ENCODE peak calls at places on chromosomes 12 and 14, in four cellular contexts. J, P, I and Z are unnamed samples.

GRCh38 chr14:102781063-102781462 is 3.8 kb downstream of the TRAF3 start:
- DNase-seq in J (no peak), P (no peak), I (no peak), Z (no peak)

GRCh38 chr14:62934439-62934838 is 110.8 kb downstream of the KCNH5 start:
- DNase-seq in J (no peak), P (no peak), I (peak; percentile 61), Z (no peak)

GRCh38 chr12:15044461-15044860 is 71.6 kb downstream of the PDE6H start:
- DNase-seq in J (no peak), P (no peak), I (no peak), Z (peak; percentile 28)

GRCh38 chr14:58639842-58640484 is 2.2 kb downstream of the DACT1 start:
- DNase-seq in J (peak; percentile 69), P (no peak), I (peak; percentile 68), Z (peak; percentile 64)

GRCh38 chr12:104957388-104958008 is 592 bp downstream of the SLC41A2 start:
- DNase-seq in J (no peak), P (peak; percentile 52), I (no peak), Z (no peak)

GRCh38 chr14:21003788-21004346 is 4.8 kb downstream of the SLC39A2 start:
- DNase-seq in J (no peak), P (no peak), I (no peak), Z (no peak)

GRCh38 chr12:79834712-79835376 is 100.1 kb downstream of the PPP1R12A start:
- DNase-seq in J (no peak), P (no peak), I (no peak), Z (no peak)

GRCh38 chr12:76685246-76685678 is 78.7 kb upstream of the ZDHHC17 start:
- DNase-seq in J (no peak), P (no peak), I (peak; percentile 56), Z (peak; percentile 34)

GRCh38 chr12:77382096-77382742 is 316.9 kb upstream of the E2F7 start:
- DNase-seq in J (no peak), P (no peak), I (no peak), Z (no peak)

GRCh38 chr14:57085801-57086200 is 182.9 kb downstream of the EXOC5 start:
- DNase-seq in J (no peak), P (no peak), I (no peak), Z (peak; percentile 59)

GRCh38 chr12:108602209-108602705 is 4.4 kb upstream of the TMEM119 start:
- DNase-seq in J (no peak), P (no peak), I (no peak), Z (no peak)

GRCh38 chr12:712172-712863 is 40.1 kb upstream of the WNK1 start:
- DNase-seq in J (no peak), P (no peak), I (no peak), Z (no peak)

GRCh38 chr14:68039593-68039992 is 220.0 kb downstream of the RAD51B start:
- DNase-seq in J (no peak), P (no peak), I (no peak), Z (no peak)

GRCh38 chr12:86137936-86138335 is 118.3 kb downstream of the MGAT4C start:
- DNase-seq in J (no peak), P (no peak), I (no peak), Z (no peak)

GRCh38 chr12:11706509-11707331 is 57.2 kb downstream of the ETV6 start:
- DNase-seq in J (no peak), P (no peak), I (no peak), Z (no peak)

GRCh38 chr14:74478996-74479635 is 14.0 kb downstream of the NPC2 start:
- DNase-seq in J (no peak), P (no peak), I (peak; percentile 73), Z (no peak)

GRCh38 chr12:21065845-21066244 is 65.1 kb upstream of the SLCO1B1 start:
- DNase-seq in J (no peak), P (no peak), I (peak; percentile 4), Z (peak; percentile 18)

GRCh38 chr12:109582636-109583035 is 9.0 kb downstream of the MVK start:
- DNase-seq in J (no peak), P (no peak), I (peak; percentile 31), Z (no peak)

GRCh38 chr14:96166475-96167223 is 38.0 kb upstream of the BDKRB2 start:
- DNase-seq in J (no peak), P (no peak), I (no peak), Z (no peak)

GRCh38 chr14:77870646-77871045 is 70.7 kb downstream of the ADCK1 start:
- DNase-seq in J (no peak), P (no peak), I (no peak), Z (no peak)

GRCh38 chr12:56836317-56836716 is 73.2 kb downstream of the HSD17B6 start:
- DNase-seq in J (peak; percentile 25), P (no peak), I (no peak), Z (no peak)

GRCh38 chr12:44314007-44314500 is 478.2 kb downstream of the TMEM117 start:
- DNase-seq in J (no peak), P (no peak), I (no peak), Z (no peak)

GRCh38 chr12:104935892-104936291 is 22.2 kb downstream of the SLC41A2 start:
- DNase-seq in J (no peak), P (no peak), I (no peak), Z (no peak)

GRCh38 chr12:79452906-79453305 is 237.9 kb downstream of the PAWR start:
- DNase-seq in J (no peak), P (no peak), I (no peak), Z (no peak)

GRCh38 chr14:91286530-91286937 is 42.0 kb upstream of the GPR68 start:
- DNase-seq in J (peak; percentile 71), P (peak; percentile 82), I (peak; percentile 83), Z (peak; percentile 87)

GRCh38 chr14:32932921-32933622 is 5.6 kb upstream of the NPAS3 start:
- DNase-seq in J (no peak), P (no peak), I (peak; percentile 67), Z (no peak)

GRCh38 chr12:101697197-101697929 is at the start of gene CHPT1:
- DNase-seq in J (peak; percentile 58), P (peak; percentile 82), I (peak; percentile 87), Z (peak; percentile 84)

GRCh38 chr12:109815874-109816617 is 17.2 kb downstream of the TRPV4 start:
- DNase-seq in J (no peak), P (no peak), I (no peak), Z (no peak)

GRCh38 chr12:14853966-14854365 is 10.6 kb upstream of the ART4 start:
- DNase-seq in J (peak; percentile 24), P (no peak), I (no peak), Z (peak; percentile 71)

GRCh38 chr12:120584343-120585149 is 3.3 kb upstream of the POP5 start:
- DNase-seq in J (peak; percentile 34), P (peak; percentile 75), I (peak; percentile 88), Z (peak; percentile 60)

GRCh38 chr12:17572250-17572649 is 517.7 kb downstream of the RERGL start:
- DNase-seq in J (no peak), P (no peak), I (no peak), Z (no peak)

GRCh38 chr14:52802597-52802996 is 11.2 kb upstream of the GNPNAT1 start:
- DNase-seq in J (no peak), P (no peak), I (no peak), Z (no peak)

GRCh38 chr14:21978184-21978998 is 304.8 kb upstream of the OR4E1 start:
- DNase-seq in J (no peak), P (peak; percentile 39), I (peak; percentile 75), Z (peak; percentile 77)

GRCh38 chr14:22539831-22540230 is 49.2 kb downstream of the DAD1 start:
- DNase-seq in J (no peak), P (no peak), I (no peak), Z (no peak)

GRCh38 chr12:93563807-93564538 is 8.5 kb upstream of the SOCS2 start:
- DNase-seq in J (no peak), P (peak; percentile 80), I (peak; percentile 22), Z (no peak)

GRCh38 chr14:58749066-58749669 is 111.4 kb downstream of the DACT1 start:
- DNase-seq in J (no peak), P (peak; percentile 51), I (no peak), Z (no peak)

GRCh38 chr12:22437031-22437806 is 102.7 kb upstream of the ST8SIA1 start:
- DNase-seq in J (no peak), P (no peak), I (peak; percentile 16), Z (no peak)

GRCh38 chr14:86038401-86038985 is 508.5 kb downstream of the FLRT2 start:
- DNase-seq in J (no peak), P (peak; percentile 48), I (peak; percentile 55), Z (peak; percentile 63)

GRCh38 chr12:27424631-27425230 is 21.8 kb upstream of the SMCO2 start:
- DNase-seq in J (peak; percentile 47), P (no peak), I (peak; percentile 41), Z (peak; percentile 56)

GRCh38 chr14:24238123-24238522 is 4.3 kb downstream of the TINF2 start:
- DNase-seq in J (no peak), P (no peak), I (no peak), Z (no peak)

GRCh38 chr14:24235804-24236688 is 3.3 kb downstream of the GMPR2 start:
- DNase-seq in J (no peak), P (no peak), I (no peak), Z (no peak)

GRCh38 chr14:24238527-24239037 is 3.8 kb downstream of the TINF2 start:
- DNase-seq in J (no peak), P (no peak), I (no peak), Z (no peak)

GRCh38 chr14:24237463-24237955 is 4.8 kb downstream of the GMPR2 start:
- DNase-seq in J (no peak), P (no peak), I (no peak), Z (no peak)

DNA sequence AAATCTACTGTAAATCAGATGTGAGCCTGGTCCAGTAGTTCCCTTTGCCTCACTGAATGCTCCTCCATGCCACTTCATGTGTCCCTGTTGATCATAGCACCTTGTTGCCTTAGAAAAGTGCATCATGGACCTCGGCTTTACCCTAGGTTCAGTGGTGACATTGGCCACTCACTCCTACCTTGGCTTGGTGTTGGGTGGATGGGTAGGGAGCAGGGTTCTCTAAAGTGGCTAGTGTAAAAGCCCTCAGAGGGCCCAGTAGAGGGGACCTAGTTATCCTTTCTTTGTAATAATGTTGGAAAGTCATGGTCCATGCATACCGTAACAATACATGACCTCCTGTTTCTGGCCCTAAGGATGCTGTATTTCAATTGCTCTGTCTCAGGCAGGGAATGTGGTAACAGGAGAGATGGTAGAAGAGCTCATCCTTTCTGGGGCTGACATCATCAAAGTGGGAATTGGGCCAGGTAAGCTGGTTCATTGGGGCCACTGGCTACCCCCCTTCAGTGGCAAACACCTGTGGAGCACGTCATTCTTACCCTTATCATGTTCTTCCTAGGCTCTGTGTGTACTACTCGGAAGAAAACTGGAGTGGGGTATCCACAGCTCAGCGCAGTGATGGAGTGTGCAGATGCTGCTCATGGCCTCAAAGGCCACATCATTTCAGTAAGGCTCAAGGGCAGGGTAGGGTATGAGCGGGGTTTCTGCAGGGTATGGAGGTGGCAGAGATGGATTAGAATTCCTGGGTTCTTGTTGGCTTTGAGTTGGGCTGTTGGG is 4.1 kb downstream of the GMPR2 start:
- DNase-seq in J (no peak), P (no peak), I (no peak), Z (no peak)
- H3K4me1 ChIP-seq in J (peaks cover 9% of the 10 kb centered on the region), P (peaks cover 63% of the 10 kb centered on the region), I (peaks cover 10% of the 10 kb centered on the region), Z (peaks cover 27% of the 10 kb centered on the region)

GRCh38 chr12:6368906-6369525 is 6.3 kb downstream of the SCNN1A start:
- DNase-seq in J (no peak), P (no peak), I (no peak), Z (no peak)
- H3K27ac ChIP-seq in J (no peak overlapping the region), P (peak overlapping the region; percentile 14), I (no peak overlapping the region), Z (no peak overlapping the region)

GRCh38 chr14:72476657-72477499 is 417.0 kb downstream of the DPF3 start:
- DNase-seq in J (no peak), P (no peak), I (no peak), Z (no peak)
- H3K4me1 ChIP-seq in J (no peaks in the 10 kb centered on the region), P (no peaks in the 10 kb centered on the region), I (peaks cover 11% of the 10 kb centered on the region), Z (no peaks in the 10 kb centered on the region)

GRCh38 chr14:31283568-31284252 is 76.1 kb upstream of the HECTD1 start:
- DNase-seq in J (no peak), P (no peak), I (no peak), Z (no peak)
- H3K27ac ChIP-seq in J (no peak overlapping the region), P (no peak overlapping the region), I (no peak overlapping the region), Z (no peak overlapping the region)